ENCODE peak calls at places on chromosomes 2 and 18, in eight cellular contexts. One of them, this sample, is unnamed.

GRCh38 chr2:159677654-159678053 is 34.7 kb upstream of the MARCHF7 start:
- DNase-seq in glutamatergic neuron: no peak
- DNase-seq in HepG2: peak; percentile 10
- DNase-seq in GM04504: no peak
- DNase-seq in AG08396: no peak
- DNase-seq in heart left ventricle: no peak
- DNase-seq in WERI-Rb-1: no peak
- DNase-seq in activated CD4-positive, alpha-beta T cell treated with anti-CD3 and anti-CD28 coated beads, Interleukin-2, amount 50 U/mL, for 4 hours: no peak
- DNase-seq in this sample: no peak

GRCh38 chr2:94622113-94622618 is 249.1 kb upstream of the TEKT4 start:
- DNase-seq in glutamatergic neuron: no peak
- DNase-seq in HepG2: no peak
- DNase-seq in GM04504: no peak
- DNase-seq in AG08396: no peak
- DNase-seq in heart left ventricle: no peak
- DNase-seq in WERI-Rb-1: no peak
- DNase-seq in activated CD4-positive, alpha-beta T cell treated with anti-CD3 and anti-CD28 coated beads, Interleukin-2, amount 50 U/mL, for 4 hours: no peak
- DNase-seq in this sample: no peak

GRCh38 chr2:37664190-37664751 is 7.2 kb downstream of the CDC42EP3 start:
- DNase-seq in glutamatergic neuron: no peak
- DNase-seq in HepG2: no peak
- DNase-seq in GM04504: no peak
- DNase-seq in AG08396: no peak
- DNase-seq in heart left ventricle: no peak
- DNase-seq in WERI-Rb-1: no peak
- DNase-seq in activated CD4-positive, alpha-beta T cell treated with anti-CD3 and anti-CD28 coated beads, Interleukin-2, amount 50 U/mL, for 4 hours: no peak
- DNase-seq in this sample: no peak

GRCh38 chr2:232887171-232887850 is 17.2 kb downstream of the SNORC start:
- DNase-seq in glutamatergic neuron: peak; percentile 24
- DNase-seq in HepG2: no peak
- DNase-seq in GM04504: no peak
- DNase-seq in AG08396: no peak
- DNase-seq in heart left ventricle: no peak
- DNase-seq in WERI-Rb-1: peak; percentile 32
- DNase-seq in activated CD4-positive, alpha-beta T cell treated with anti-CD3 and anti-CD28 coated beads, Interleukin-2, amount 50 U/mL, for 4 hours: no peak
- DNase-seq in this sample: no peak

GRCh38 chr18:23053756-23054457 is 81.4 kb upstream of the CABLES1 start:
- DNase-seq in glutamatergic neuron: peak; percentile 31
- DNase-seq in HepG2: peak; percentile 50
- DNase-seq in GM04504: peak; percentile 68
- DNase-seq in AG08396: peak; percentile 70
- DNase-seq in heart left ventricle: no peak
- DNase-seq in WERI-Rb-1: peak; percentile 74
- DNase-seq in activated CD4-positive, alpha-beta T cell treated with anti-CD3 and anti-CD28 coated beads, Interleukin-2, amount 50 U/mL, for 4 hours: no peak
- DNase-seq in this sample: no peak

GRCh38 chr2:203662963-203663362 is 43.5 kb upstream of the CD28 start:
- DNase-seq in glutamatergic neuron: no peak
- DNase-seq in HepG2: no peak
- DNase-seq in GM04504: no peak
- DNase-seq in AG08396: no peak
- DNase-seq in heart left ventricle: no peak
- DNase-seq in WERI-Rb-1: no peak
- DNase-seq in activated CD4-positive, alpha-beta T cell treated with anti-CD3 and anti-CD28 coated beads, Interleukin-2, amount 50 U/mL, for 4 hours: no peak
- DNase-seq in this sample: no peak

GRCh38 chr2:112646791-112647720 is 1.3 kb downstream of the SLC20A1 start:
- DNase-seq in glutamatergic neuron: no peak
- DNase-seq in HepG2: no peak
- DNase-seq in GM04504: no peak
- DNase-seq in AG08396: no peak
- DNase-seq in heart left ventricle: no peak
- DNase-seq in WERI-Rb-1: no peak
- DNase-seq in activated CD4-positive, alpha-beta T cell treated with anti-CD3 and anti-CD28 coated beads, Interleukin-2, amount 50 U/mL, for 4 hours: no peak
- DNase-seq in this sample: no peak

GRCh38 chr2:8646731-8647461 is 35.0 kb upstream of the ID2 start:
- DNase-seq in glutamatergic neuron: no peak
- DNase-seq in HepG2: no peak
- DNase-seq in GM04504: no peak
- DNase-seq in AG08396: no peak
- DNase-seq in heart left ventricle: no peak
- DNase-seq in WERI-Rb-1: no peak
- DNase-seq in activated CD4-positive, alpha-beta T cell treated with anti-CD3 and anti-CD28 coated beads, Interleukin-2, amount 50 U/mL, for 4 hours: no peak
- DNase-seq in this sample: no peak

GRCh38 chr2:43110442-43110871 is 115.9 kb downstream of the ZFP36L2 start:
- DNase-seq in glutamatergic neuron: no peak
- DNase-seq in HepG2: peak; percentile 50
- DNase-seq in GM04504: peak; percentile 70
- DNase-seq in AG08396: peak; percentile 79
- DNase-seq in heart left ventricle: peak; percentile 62
- DNase-seq in WERI-Rb-1: no peak
- DNase-seq in activated CD4-positive, alpha-beta T cell treated with anti-CD3 and anti-CD28 coated beads, Interleukin-2, amount 50 U/mL, for 4 hours: no peak
- DNase-seq in this sample: no peak

GRCh38 chr18:58745914-58746313 is 74.6 kb downstream of the MALT1 start:
- DNase-seq in glutamatergic neuron: no peak
- DNase-seq in HepG2: no peak
- DNase-seq in GM04504: no peak
- DNase-seq in AG08396: no peak
- DNase-seq in heart left ventricle: no peak
- DNase-seq in WERI-Rb-1: no peak
- DNase-seq in activated CD4-positive, alpha-beta T cell treated with anti-CD3 and anti-CD28 coated beads, Interleukin-2, amount 50 U/mL, for 4 hours: no peak
- DNase-seq in this sample: no peak

GRCh38 chr2:30775833-30776232 is 31.4 kb downstream of the CAPN13 start:
- DNase-seq in glutamatergic neuron: no peak
- DNase-seq in HepG2: no peak
- DNase-seq in GM04504: no peak
- DNase-seq in AG08396: no peak
- DNase-seq in heart left ventricle: no peak
- DNase-seq in WERI-Rb-1: no peak
- DNase-seq in activated CD4-positive, alpha-beta T cell treated with anti-CD3 and anti-CD28 coated beads, Interleukin-2, amount 50 U/mL, for 4 hours: no peak
- DNase-seq in this sample: no peak

GRCh38 chr2:170818294-170819104 is 1.8 kb downstream of the GAD1 start:
- DNase-seq in glutamatergic neuron: peak; percentile 35
- DNase-seq in HepG2: no peak
- DNase-seq in GM04504: no peak
- DNase-seq in AG08396: no peak
- DNase-seq in heart left ventricle: no peak
- DNase-seq in WERI-Rb-1: no peak
- DNase-seq in activated CD4-positive, alpha-beta T cell treated with anti-CD3 and anti-CD28 coated beads, Interleukin-2, amount 50 U/mL, for 4 hours: no peak
- DNase-seq in this sample: no peak

This sample was measured in naive B cell.